ENCODE peak calls at places on chromosome 1, in ten cellular contexts. G is A549, W is SK-N-SH, M is right lobe of liver, V is upper lobe of left lung, O is cardiac fibroblast, Z is Panc1, F is fibroblast of mammary gland, P is GM12878, D is adrenal gland. C is an unnamed sample.

GRCh38 chr1:234925440-234926251 is 203.0 kb downstream of the TOMM20 start:
- DNase-seq in F (peak; percentile 99), P (peak; percentile 40), O (peak; percentile 99), V (no peak), Z (peak; percentile 97), D (peak; percentile 76), M (no peak), W (no peak), G (peak; percentile 84), C (peak; percentile 97)

GRCh38 chr1:49298304-49298703 is 521.6 kb upstream of the BEND5 start:
- DNase-seq in P (no peak), Z (no peak), D (peak; percentile 82), F (peak; percentile 0), M (peak; percentile 55), V (no peak), O (no peak), G (no peak), W (no peak), C (no peak)

GRCh38 chr1:60835649-60836048 is 246.7 kb upstream of the NFIA start:
- DNase-seq in Z (no peak), W (no peak), F (no peak), O (no peak), V (no peak), G (no peak), M (no peak), D (no peak), P (no peak), C (peak; percentile 92)

GRCh38 chr1:15430787-15431570 is 7.3 kb upstream of the CTRC start:
- DNase-seq in G (no peak), O (peak; percentile 60), M (peak; percentile 79), Z (peak; percentile 80), P (no peak), F (peak; percentile 49), V (peak; percentile 70), D (peak; percentile 73), W (peak; percentile 93), C (peak; percentile 54)

GRCh38 chr1:42999308-42999707 is 40.6 kb upstream of the SLC2A1 start:
- DNase-seq in M (no peak), D (no peak), W (no peak), P (no peak), O (peak; percentile 23), V (no peak), G (no peak), F (no peak), Z (no peak), C (no peak)

GRCh38 chr1:31811605-31812004 is 4.2 kb downstream of the SPOCD1 start:
- DNase-seq in V (no peak), Z (no peak), O (peak; percentile 43), G (no peak), W (peak; percentile 91), D (no peak), M (no peak), F (peak; percentile 40), P (no peak), C (no peak)

GRCh38 chr1:205488074-205488723 is 16.3 kb upstream of the CDK18 start:
- DNase-seq in P (no peak), D (peak; percentile 64), M (no peak), O (peak; percentile 70), W (peak; percentile 83), G (peak; percentile 87), F (peak; percentile 55), Z (no peak), V (peak; percentile 52), C (peak; percentile 67)

GRCh38 chr1:225426395-225427248 is 1.2 kb downstream of the LBR start:
- DNase-seq in W (peak; percentile 52), M (peak; percentile 70), O (peak; percentile 44), P (no peak), V (peak; percentile 71), Z (no peak), F (peak; percentile 42), D (no peak), G (peak; percentile 26), C (peak; percentile 45)

GRCh38 chr1:246781212-246781611 is 57.0 kb downstream of the SCCPDH start:
- DNase-seq in M (no peak), W (no peak), G (no peak), V (no peak), P (no peak), D (no peak), Z (no peak), F (no peak), O (no peak), C (no peak)

GRCh38 chr1:24195874-24196273 is 8.8 kb upstream of the IFNLR1 start:
- DNase-seq in Z (no peak), P (no peak), V (no peak), F (no peak), G (no peak), M (no peak), O (no peak), W (no peak), D (no peak), C (peak; percentile 97)

GRCh38 chr1:6743189-6744101 is 41.8 kb upstream of the CAMTA1 start:
- DNase-seq in V (peak; percentile 60), F (peak; percentile 88), O (peak; percentile 84), G (no peak), D (peak; percentile 60), M (no peak), Z (no peak), P (peak; percentile 28), W (no peak), C (peak; percentile 93)

GRCh38 chr1:37676281-37677243 is 15.8 kb upstream of the CDCA8 start:
- DNase-seq in W (no peak), M (no peak), F (no peak), Z (no peak), D (no peak), P (peak; percentile 68), G (no peak), V (no peak), O (no peak), C (no peak)
- TF ChIP-seq CTCF in W (no peak), M (no peak), F (no peak), Z (no peak), D (no peak), P (peak; percentile 14), G (no peak), V (no peak), O (no peak), C (no peak)

DNA sequence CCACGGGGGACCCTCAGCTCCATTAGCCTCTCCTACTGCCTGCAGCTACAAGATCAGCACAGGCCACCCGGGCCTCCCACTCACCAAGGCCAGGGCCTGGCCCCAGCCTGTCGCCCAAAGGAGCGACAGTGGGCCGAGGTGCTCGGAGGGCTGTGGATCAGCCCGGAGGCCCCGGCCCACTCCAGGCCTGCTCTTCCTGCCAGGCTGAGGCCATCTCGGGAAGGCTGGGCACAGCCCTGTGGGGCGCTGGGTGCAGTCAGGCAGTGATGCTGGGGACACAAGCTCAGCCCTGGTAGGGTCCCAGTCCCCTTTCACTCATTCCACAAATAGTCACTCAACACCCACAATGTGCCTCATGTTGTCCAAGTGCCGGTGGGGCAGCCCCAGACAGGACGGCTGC is 58.8 kb downstream of the CASZ1 start:
- DNase-seq in G (no peak), F (no peak), W (no peak), V (no peak), M (no peak), Z (no peak), O (no peak), D (no peak), P (no peak), C (no peak)
- H3K4me3 ChIP-seq in G (no peak overlapping the region), F (no peak overlapping the region), W (no peak overlapping the region), V (no peak overlapping the region), M (no peak overlapping the region), Z (no peak overlapping the region), O (no peak overlapping the region), D (no peak overlapping the region), P (no peak overlapping the region), C (no peak overlapping the region)

GRCh38 chr1:48249868-48250267 is 27.4 kb downstream of the SLC5A9 start:
- DNase-seq in W (no peak), G (no peak), P (no peak), V (no peak), O (no peak), M (no peak), F (no peak), Z (no peak), D (no peak), C (no peak)
- TF ChIP-seq CTCF in W (no peak), G (no peak), P (no peak), V (no peak), O (no peak), M (no peak), F (no peak), Z (no peak), D (no peak), C (no peak)

DNA sequence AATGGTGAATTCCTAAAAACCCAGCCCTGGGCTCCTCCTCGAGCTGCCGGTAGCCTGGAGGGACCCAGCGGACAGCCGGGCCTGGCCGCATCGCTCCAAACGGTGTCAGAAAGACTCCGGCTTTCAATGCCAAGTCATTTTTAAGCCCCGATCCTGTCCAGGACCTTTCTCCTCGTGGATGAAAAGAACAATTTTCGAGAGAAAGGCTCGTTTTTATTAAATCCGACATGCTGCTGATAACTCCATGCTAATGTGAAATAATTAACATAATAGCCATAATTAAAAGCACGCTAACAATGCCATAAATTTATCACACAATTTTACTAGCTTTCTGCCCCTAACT is 4.6 kb upstream of the FOXD3 start:
- DNase-seq in M (no peak), G (no peak), P (no peak), V (no peak), D (no peak), O (no peak), Z (no peak), F (no peak), W (no peak), C (no peak)
- H3K4me3 ChIP-seq in M (no peak overlapping the region), G (peak overlapping the region; percentile 74), P (peak overlapping the region; percentile 69), V (no peak overlapping the region), D (no peak overlapping the region), O (no peak overlapping the region), Z (peak overlapping the region; percentile 55), F (no peak overlapping the region), W (no peak overlapping the region), C (peak overlapping the region; percentile 46)

DNA sequence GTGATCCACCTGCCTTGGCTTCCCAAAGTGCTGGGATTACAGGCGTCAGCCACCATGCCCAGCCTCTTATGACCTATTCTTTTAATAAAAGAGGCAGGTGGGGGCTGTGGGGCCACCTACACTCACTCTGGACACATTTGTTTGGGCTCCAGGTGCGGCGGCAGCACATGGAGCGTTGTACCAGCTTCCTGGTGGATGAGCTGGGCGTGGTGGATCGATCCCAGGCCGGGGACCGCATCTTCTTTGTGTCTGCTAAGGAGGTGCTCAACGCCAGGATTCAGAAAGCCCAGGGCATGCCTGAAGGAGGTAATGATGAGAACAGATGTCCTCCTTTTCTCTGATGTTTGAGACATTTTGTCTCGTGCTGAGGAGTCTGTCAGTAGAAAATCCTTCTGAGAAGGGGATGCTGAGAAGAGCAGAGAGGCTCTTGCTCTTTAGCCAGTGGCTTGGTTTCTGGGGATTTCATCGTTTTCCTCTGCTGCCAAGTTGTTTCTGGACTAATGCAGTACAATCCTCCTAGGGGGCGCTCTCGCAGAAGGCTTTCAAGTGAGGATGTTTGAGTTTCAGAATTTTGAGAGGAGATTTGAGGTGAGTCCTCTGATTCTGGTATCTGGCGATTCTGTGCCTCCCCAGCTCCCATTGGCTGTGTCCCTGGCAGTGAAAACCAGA is 17.9 kb upstream of the MIIP start:
- DNase-seq in G (no peak), V (peak; percentile 33), P (no peak), W (peak; percentile 51), O (peak; percentile 73), F (peak; percentile 55), D (no peak), M (no peak), Z (no peak), C (no peak)
- TF ChIP-seq CTCF in G (peak; percentile 22), V (peak; percentile 36), P (peak; percentile 64), W (peak; percentile 63), O (peak; percentile 67), F (peak; percentile 64), D (peak; percentile 43), M (peak; percentile 35), Z (no peak), C (peak; percentile 7)